ENCODE peak calls at places on chromosomes 6 and 20, in nine cellular contexts. W is iris pigment epithelial cell, Z is BE2C, I is memory B cell, N is ELR, B is dorsolateral prefrontal cortex, F is fibroblast of mammary gland, C is NCI-H69, Q is OCI-LY7. J is an unnamed sample.

GRCh38 chr6:109869398-109870165 is 108.5 kb upstream of the GPR6 start:
- DNase-seq in W (no peak), Z (no peak), I (no peak), N (peak; percentile 2), B (peak; percentile 72), F (peak; percentile 47), C (no peak), Q (no peak), J (no peak)

GRCh38 chr6:108735310-108735990 is 112.8 kb upstream of the ARMC2 start:
- DNase-seq in W (no peak), Z (no peak), I (no peak), N (peak; percentile 52), B (no peak), F (no peak), C (no peak), Q (no peak), J (no peak)

GRCh38 chr6:89610149-89610642 is 28.4 kb downstream of the LYRM2 start:
- DNase-seq in W (peak; percentile 36), Z (peak; percentile 81), I (peak; percentile 70), N (peak; percentile 58), B (peak; percentile 31), F (peak; percentile 32), C (peak; percentile 69), Q (peak; percentile 72), J (peak; percentile 47)

GRCh38 chr6:45378324-45378926 is 691 bp upstream of the SUPT3H start:
- DNase-seq in W (peak; percentile 50), Z (no peak), I (no peak), N (no peak), B (peak; percentile 23), F (no peak), C (peak; percentile 77), Q (no peak), J (peak; percentile 43)

GRCh38 chr20:59861389-59861788 is 72.0 kb downstream of the SYCP2 start:
- DNase-seq in W (no peak), Z (no peak), I (no peak), N (no peak), B (no peak), F (no peak), C (no peak), Q (no peak), J (no peak)

GRCh38 chr6:63724721-63725120 is 89.1 kb downstream of the PHF3 start:
- DNase-seq in W (no peak), Z (no peak), I (no peak), N (no peak), B (no peak), F (no peak), C (no peak), Q (no peak), J (no peak)

GRCh38 chr6:21971540-21971939 is 325.3 kb downstream of the PRL start:
- DNase-seq in W (peak; percentile 72), Z (no peak), I (no peak), N (no peak), B (no peak), F (no peak), C (no peak), Q (no peak), J (no peak)

GRCh38 chr6:75747371-75747984 is 1.6 kb upstream of the MYO6 start:
- DNase-seq in W (no peak), Z (no peak), I (no peak), N (no peak), B (no peak), F (no peak), C (no peak), Q (no peak), J (no peak)

GRCh38 chr6:116386581-116387299 is 16.0 kb downstream of the DSE start:
- DNase-seq in W (peak; percentile 87), Z (no peak), I (no peak), N (peak; percentile 86), B (no peak), F (peak; percentile 77), C (peak; percentile 16), Q (no peak), J (no peak)

GRCh38 chr6:11258260-11259237 is 26.1 kb upstream of the NEDD9 start:
- DNase-seq in W (peak; percentile 34), Z (no peak), I (no peak), N (peak; percentile 7), B (no peak), F (no peak), C (no peak), Q (no peak), J (no peak)

GRCh38 chr6:16559091-16559490 is 202.2 kb downstream of the ATXN1 start:
- DNase-seq in W (no peak), Z (no peak), I (no peak), N (no peak), B (no peak), F (no peak), C (no peak), Q (no peak), J (no peak)

GRCh38 chr20:9409981-9410380 is 104.4 kb upstream of the LAMP5 start:
- DNase-seq in W (peak; percentile 72), Z (no peak), I (no peak), N (peak; percentile 88), B (no peak), F (peak; percentile 90), C (no peak), Q (no peak), J (no peak)

GRCh38 chr20:45704969-45705637 is at the start of gene WFDC10B:
- DNase-seq in W (no peak), Z (no peak), I (no peak), N (no peak), B (no peak), F (peak; percentile 16), C (peak; percentile 86), Q (no peak), J (no peak)

GRCh38 chr6:140050232-140050995 is 676.0 kb upstream of the CITED2 start:
- DNase-seq in W (peak; percentile 70), Z (peak; percentile 72), I (no peak), N (peak; percentile 86), B (no peak), F (peak; percentile 75), C (peak; percentile 65), Q (no peak), J (no peak)

GRCh38 chr20:58287638-58288037 is 21.9 kb upstream of the RAB22A start:
- DNase-seq in W (peak; percentile 50), Z (no peak), I (no peak), N (peak; percentile 19), B (no peak), F (no peak), C (no peak), Q (no peak), J (no peak)

GRCh38 chr6:40930555-40930954 is 108.5 kb downstream of the UNC5CL start:
- DNase-seq in W (peak; percentile 53), Z (no peak), I (no peak), N (no peak), B (no peak), F (peak; percentile 58), C (no peak), Q (no peak), J (no peak)

J was measured in GDM1.